ENCODE peak calls at places on chromosome 20, in nine cellular contexts. J is tibial nerve, N is transverse colon, I is sigmoid colon, G is stomach, R is SK-N-SH, P is A549, T is upper lobe of left lung, X is esophagus muscularis mucosa. A is an unnamed sample.

GRCh38 chr20:37729452-37729851 is 35.6 kb downstream of the CTNNBL1 start:
- DNase-seq in J (no peak), N (no peak), I (no peak), G (no peak), R (no peak), P (no peak), T (no peak), X (no peak), A (no peak)

GRCh38 chr20:25090492-25091429 is 8.8 kb upstream of the VSX1 start:
- DNase-seq in J (no peak), N (peak; percentile 52), I (no peak), G (no peak), R (no peak), P (no peak), T (peak; percentile 37), X (no peak), A (no peak)

GRCh38 chr20:5714261-5715041 is 35.8 kb upstream of the SHLD1 start:
- DNase-seq in J (no peak), N (no peak), I (no peak), G (no peak), R (no peak), P (peak; percentile 79), T (no peak), X (no peak), A (no peak)

GRCh38 chr20:33261465-33261864 is 21.5 kb upstream of the BPIFB1 start:
- DNase-seq in J (no peak), N (no peak), I (no peak), G (no peak), R (no peak), P (peak; percentile 9), T (no peak), X (no peak), A (no peak)

GRCh38 chr20:57370316-57370715 is 19.3 kb downstream of the RAE1 start:
- DNase-seq in J (no peak), N (no peak), I (no peak), G (no peak), R (no peak), P (no peak), T (no peak), X (no peak), A (no peak)

GRCh38 chr20:45629496-45630100 is at the start of gene WFDC10A:
- DNase-seq in J (peak; percentile 10), N (peak; percentile 47), I (no peak), G (peak; percentile 44), R (peak; percentile 41), P (peak; percentile 64), T (peak; percentile 72), X (no peak), A (no peak)

GRCh38 chr20:57391439-57392129 is 388 bp downstream of the RBM38 start:
- DNase-seq in J (no peak), N (peak; percentile 28), I (peak; percentile 71), G (peak; percentile 31), R (peak; percentile 71), P (no peak), T (no peak), X (no peak), A (peak; percentile 67)

GRCh38 chr20:24507182-24507853 is 37.9 kb downstream of the SYNDIG1 start:
- DNase-seq in J (no peak), N (no peak), I (no peak), G (no peak), R (no peak), P (no peak), T (no peak), X (no peak), A (no peak)

GRCh38 chr20:2336471-2336870 is 40.7 kb downstream of the TGM3 start:
- DNase-seq in J (no peak), N (no peak), I (no peak), G (no peak), R (no peak), P (no peak), T (no peak), X (peak; percentile 66), A (no peak)

GRCh38 chr20:36092424-36093024 is 62.0 kb upstream of the EPB41L1 start:
- DNase-seq in J (no peak), N (peak; percentile 45), I (no peak), G (peak; percentile 53), R (peak; percentile 85), P (peak; percentile 34), T (no peak), X (no peak), A (peak; percentile 18)

GRCh38 chr20:51760905-51761544 is 7.2 kb downstream of the ATP9A start:
- DNase-seq in J (no peak), N (no peak), I (no peak), G (no peak), R (no peak), P (peak; percentile 79), T (no peak), X (no peak), A (no peak)

GRCh38 chr20:10671850-10672578 is 1.8 kb downstream of the JAG1 start:
- DNase-seq in J (peak; percentile 62), N (peak; percentile 74), I (peak; percentile 90), G (peak; percentile 75), R (peak; percentile 48), P (no peak), T (peak; percentile 67), X (no peak), A (peak; percentile 80)

GRCh38 chr20:59807909-59808728 is 125.3 kb downstream of the SYCP2 start:
- DNase-seq in J (peak; percentile 1), N (no peak), I (peak; percentile 50), G (peak; percentile 13), R (peak; percentile 6), P (no peak), T (no peak), X (peak; percentile 82), A (no peak)

GRCh38 chr20:11891081-11891826 is 26.4 kb upstream of the BTBD3 start:
- DNase-seq in J (peak; percentile 9), N (peak; percentile 50), I (peak; percentile 75), G (peak; percentile 51), R (peak; percentile 78), P (peak; percentile 43), T (peak; percentile 45), X (no peak), A (peak; percentile 49)

GRCh38 chr20:11894072-11894471 is 23.6 kb upstream of the BTBD3 start:
- DNase-seq in J (no peak), N (peak; percentile 41), I (no peak), G (no peak), R (no peak), P (no peak), T (no peak), X (no peak), A (no peak)

GRCh38 chr20:11891827-11892521 is 25.7 kb upstream of the BTBD3 start:
- DNase-seq in J (peak; percentile 41), N (peak; percentile 62), I (peak; percentile 76), G (peak; percentile 64), R (peak; percentile 64), P (peak; percentile 77), T (peak; percentile 77), X (no peak), A (peak; percentile 66)

GRCh38 chr20:11901127-11901526 is 16.6 kb upstream of the BTBD3 start:
- DNase-seq in J (no peak), N (no peak), I (no peak), G (no peak), R (no peak), P (no peak), T (no peak), X (no peak), A (no peak)

DNA sequence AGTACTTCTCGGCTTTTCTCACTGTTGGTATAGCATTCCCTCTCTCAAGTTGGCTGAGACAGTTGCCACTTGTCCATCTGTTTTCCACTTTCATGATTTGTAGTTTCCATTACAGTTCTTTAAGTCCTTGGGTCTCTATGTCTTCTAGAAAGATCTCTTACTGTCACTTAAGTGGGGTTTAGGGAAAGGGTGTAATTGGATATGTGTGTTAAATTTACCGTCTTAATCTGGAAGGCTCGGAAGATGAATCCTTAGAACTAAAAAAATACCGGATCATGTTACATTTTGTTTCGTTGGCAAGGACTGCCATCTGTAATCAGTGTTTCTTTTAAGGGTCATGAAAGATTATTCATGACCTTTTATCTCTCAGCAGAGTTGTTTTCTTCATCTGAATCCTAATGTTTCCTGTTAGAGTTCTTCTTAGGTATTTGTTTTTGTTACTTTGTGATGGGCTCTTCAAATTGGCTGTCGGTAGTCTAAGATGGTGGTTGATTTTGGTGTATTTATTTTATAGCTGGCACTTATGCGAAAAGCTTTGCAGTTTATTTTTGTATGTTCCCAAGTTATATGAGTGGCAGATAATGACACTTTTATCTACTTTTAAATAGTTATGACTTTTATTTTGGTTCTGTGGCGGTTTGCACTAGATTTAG is 21.7 kb upstream of the BTBD3 start:
- DNase-seq in J (no peak), N (no peak), I (no peak), G (no peak), R (no peak), P (no peak), T (no peak), X (no peak), A (no peak)
- TF ChIP-seq EP300 in J (no peak), N (no peak), I (no peak), G (no peak), R (no peak), P (no peak), T (no peak), X (no peak), A (no peak)

GRCh38 chr20:49219091-49219923 is at the start of gene DDX27:
- DNase-seq in J (peak; percentile 97), N (peak; percentile 99), I (peak; percentile 99), G (peak; percentile 99), R (peak; percentile 95), P (peak; percentile 99), T (peak; percentile 98), X (peak; percentile 100), A (peak; percentile 99)

GRCh38 chr20:49214546-49214945 is 4.7 kb upstream of the DDX27 start:
- DNase-seq in J (no peak), N (no peak), I (no peak), G (no peak), R (no peak), P (no peak), T (no peak), X (no peak), A (no peak)

GRCh38 chr20:49215232-49215631 is 4.0 kb upstream of the DDX27 start:
- DNase-seq in J (no peak), N (no peak), I (no peak), G (no peak), R (no peak), P (no peak), T (no peak), X (no peak), A (no peak)

GRCh38 chr20:49219924-49220831 is 962 bp downstream of the DDX27 start:
- DNase-seq in J (no peak), N (no peak), I (no peak), G (no peak), R (no peak), P (no peak), T (no peak), X (no peak), A (peak; percentile 44)

GRCh38 chr20:49216991-49217578 is 2.1 kb upstream of the DDX27 start:
- DNase-seq in J (peak; percentile 100), N (peak; percentile 98), I (peak; percentile 96), G (peak; percentile 98), R (peak; percentile 71), P (peak; percentile 93), T (peak; percentile 93), X (peak; percentile 99), A (peak; percentile 92)
- H3K4me3 ChIP-seq in J (no peak overlapping the region), N (no peak overlapping the region), I (no peak overlapping the region), G (no peak overlapping the region), R (peak overlapping the region; percentile 28), P (no peak overlapping the region), T (peak overlapping the region; percentile 21), X (no peak overlapping the region), A (no peak overlapping the region)

GRCh38 chr20:46715292-46715756 is 5.9 kb downstream of the SLC2A10 start:
- DNase-seq in J (peak; percentile 70), N (peak; percentile 49), I (peak; percentile 82), G (peak; percentile 41), R (no peak), P (peak; percentile 81), T (no peak), X (peak; percentile 94), A (peak; percentile 55)
- H3K27ac ChIP-seq in J (no peak overlapping the region), N (peak overlapping the region; percentile 31), I (no peak overlapping the region), G (peak overlapping the region; percentile 9), R (no peak overlapping the region), P (peak overlapping the region; percentile 67), T (peak overlapping the region; percentile 7), X (no peak overlapping the region), A (no peak overlapping the region)

GRCh38 chr20:63900373-63900772 is 5.4 kb downstream of the DNAJC5 start:
- DNase-seq in J (no peak), N (no peak), I (no peak), G (no peak), R (no peak), P (no peak), T (no peak), X (no peak), A (no peak)
- TF ChIP-seq EP300 in J (no peak), N (no peak), I (no peak), G (no peak), R (no peak), P (no peak), T (no peak), X (no peak), A (no peak)